ENCODE peak calls at places on chromosomes 2 and 18, in ten cellular contexts. S, W, X, D, P, T, V, G, L and O are unnamed samples.
A peak's percentile ranks its signal among the peaks of the same experiment; 100 is the strongest.

GRCh38 chr2:168185583-168186274 is 61.7 kb downstream of the STK39 start:
- DNase-seq in S (no peak), W (no peak), X (no peak), D (no peak), P (no peak), T (no peak), V (no peak), G (no peak), L (no peak), O (no peak)

GRCh38 chr18:50359806-50360205 is 15.0 kb upstream of the SKA1 start:
- DNase-seq in S (no peak), W (no peak), X (no peak), D (no peak), P (no peak), T (no peak), V (no peak), G (no peak), L (no peak), O (no peak)

GRCh38 chr2:173271825-173272224 is 82.8 kb upstream of the CDCA7 start:
- DNase-seq in S (no peak), W (no peak), X (no peak), D (no peak), P (no peak), T (peak; percentile 28), V (no peak), G (peak; percentile 88), L (no peak), O (no peak)

GRCh38 chr18:907880-908512 is 3.3 kb downstream of the ADCYAP1 start:
- DNase-seq in S (no peak), W (peak; percentile 21), X (peak; percentile 24), D (no peak), P (peak; percentile 14), T (no peak), V (no peak), G (no peak), L (no peak), O (peak; percentile 20)

GRCh38 chr2:69482471-69482870 is 45.2 kb upstream of the NFU1 start:
- DNase-seq in S (no peak), W (peak; percentile 48), X (no peak), D (no peak), P (no peak), T (no peak), V (no peak), G (no peak), L (no peak), O (peak; percentile 4)

GRCh38 chr2:69074926-69075325 is 61.9 kb downstream of the ANTXR1 start:
- DNase-seq in S (no peak), W (no peak), X (no peak), D (no peak), P (no peak), T (no peak), V (no peak), G (no peak), L (no peak), O (no peak)

GRCh38 chr2:155250800-155251199 is 552.3 kb downstream of the KCNJ3 start:
- DNase-seq in S (no peak), W (peak; percentile 38), X (peak; percentile 5), D (peak; percentile 8), P (no peak), T (no peak), V (no peak), G (peak; percentile 8), L (no peak), O (peak; percentile 26)

GRCh38 chr2:168495524-168495923 is 39.5 kb downstream of the CERS6 start:
- DNase-seq in S (no peak), W (no peak), X (no peak), D (no peak), P (no peak), T (no peak), V (no peak), G (no peak), L (no peak), O (no peak)

GRCh38 chr2:46294185-46294836 is 2.9 kb upstream of the EPAS1 start:
- DNase-seq in S (no peak), W (no peak), X (no peak), D (no peak), P (peak; percentile 71), T (peak; percentile 33), V (no peak), G (peak; percentile 55), L (no peak), O (peak; percentile 35)

GRCh38 chr2:134124047-134124753 is 129.7 kb upstream of the MGAT5 start:
- DNase-seq in S (no peak), W (peak; percentile 90), X (no peak), D (no peak), P (no peak), T (no peak), V (peak; percentile 13), G (no peak), L (no peak), O (peak; percentile 53)

GRCh38 chr2:176817061-176817565 is 395.5 kb upstream of the HNRNPA3 start:
- DNase-seq in S (no peak), W (peak; percentile 14), X (no peak), D (peak; percentile 21), P (peak; percentile 12), T (no peak), V (peak; percentile 22), G (no peak), L (no peak), O (peak; percentile 57)

GRCh38 chr18:44149706-44150105 is 531.0 kb upstream of the SETBP1 start:
- DNase-seq in S (no peak), W (no peak), X (peak; percentile 81), D (no peak), P (no peak), T (no peak), V (no peak), G (peak; percentile 60), L (no peak), O (no peak)